ENCODE peak calls at places on chromosomes 5 and 9, in nine cellular contexts. V is effector CD4-positive, alpha-beta T cell; F is stimulated activated naive CD4-positive, alpha-beta T cell; I is stimulated activated CD4-positive, alpha-beta T cell treated with anti-CD3 and anti-CD28 coated beads, Interleukin-2, amount 100 ng/mL, for 24 hours; K is AG04450; Q is M059J; R is naive thymus-derived CD8-positive, alpha-beta T cell; B is AG20443; Y is activated CD4-positive, alpha-beta T cell treated with anti-CD3 and anti-CD28 coated beads, Interleukin-2, amount 50 U/mL, for 48 hours. D is an unnamed sample.

GRCh38 chr9:81318571-81318970 is 370.8 kb downstream of the TLE1 start:
- DNase-seq in Y (no peak), R (no peak), Q (peak), B (peak), F (no peak), V (no peak), K (peak), I (no peak), D (peak)

GRCh38 chr9:15144567-15145174 is 162.3 kb downstream of the TTC39B start:
- DNase-seq in K (no peak), I (no peak), Q (peak), B (peak), F (no peak), V (no peak), Y (no peak), R (no peak), D (no peak)

GRCh38 chr5:7866194-7866593 is 2.6 kb downstream of the FASTKD3 start:
- DNase-seq in V (no peak), I (no peak), B (no peak), K (no peak), F (no peak), Y (no peak), R (no peak), Q (no peak), D (no peak)

GRCh38 chr9:33329996-33330395 is 39.7 kb downstream of the NFX1 start:
- DNase-seq in R (no peak), B (no peak), K (no peak), V (no peak), Y (no peak), I (no peak), F (no peak), Q (peak), D (no peak)

GRCh38 chr5:95870105-95870672 is 47.7 kb upstream of the GLRX start:
- DNase-seq in R (no peak), B (no peak), I (peak), Y (peak), V (no peak), K (no peak), F (no peak), Q (peak), D (no peak)

GRCh38 chr5:142012792-142013388 is at the start of gene GNPDA1:
- DNase-seq in Y (peak), R (peak), F (no peak), I (peak), K (peak), B (peak), Q (peak), V (peak), D (no peak)

GRCh38 chr9:89522261-89522978 is 24.5 kb upstream of the SEMA4D start:
- DNase-seq in F (peak), B (no peak), I (peak), V (peak), R (peak), Q (peak), Y (peak), K (no peak), D (no peak)

GRCh38 chr9:137417161-137418021 is 5.6 kb downstream of the EXD3 start:
- DNase-seq in V (no peak), R (no peak), Q (no peak), F (no peak), B (no peak), Y (no peak), K (no peak), I (no peak), D (no peak)

GRCh38 chr5:59528226-59528862 is 365.2 kb downstream of the PDE4D start:
- DNase-seq in K (no peak), F (no peak), R (no peak), B (no peak), Y (no peak), I (no peak), Q (no peak), V (no peak), D (no peak)

GRCh38 chr9:88258587-88258986 is 120.3 kb upstream of the SPATA31C2 start:
- DNase-seq in Y (no peak), R (no peak), K (no peak), I (no peak), B (peak), V (no peak), F (no peak), Q (peak), D (peak)

GRCh38 chr9:127877566-127877998 is at the start of gene AK1:
- DNase-seq in Y (no peak), B (peak), R (no peak), F (no peak), Q (peak), I (no peak), V (no peak), K (no peak), D (no peak)

GRCh38 chr5:88256872-88257271 is 11.8 kb downstream of the TMEM161B start:
- DNase-seq in I (no peak), F (no peak), R (no peak), Y (no peak), Q (no peak), K (no peak), B (no peak), V (no peak), D (no peak)

GRCh38 chr9:107548298-107549142 is 59.0 kb upstream of the KLF4 start:
- DNase-seq in R (no peak), B (peak), I (no peak), K (peak), V (no peak), Q (peak), Y (no peak), F (no peak), D (peak)

GRCh38 chr9:106864533-106865143 is 1.7 kb downstream of the ZNF462 start:
- DNase-seq in Q (peak), V (no peak), B (peak), I (no peak), F (no peak), R (no peak), K (no peak), Y (no peak), D (no peak)

GRCh38 chr9:81879501-81879916 is 48.7 kb upstream of the SPATA31D4 start:
- DNase-seq in Y (no peak), I (no peak), V (no peak), Q (no peak), R (no peak), B (no peak), F (no peak), K (no peak), D (no peak)